ENCODE peak calls at places on chromosomes 1 and 21, in eight cellular contexts. One of them, this sample, is unnamed.

GRCh38 chr21:37658994-37659458 is 257.2 kb downstream of the KCNJ6 start:
- DNase-seq in transverse colon: no peak
- DNase-seq in tibial nerve: peak; percentile 49
- DNase-seq in HepG2: no peak
- DNase-seq in epithelial cell of esophagus: peak; percentile 93
- DNase-seq in heart left ventricle: no peak
- DNase-seq in adipocyte: peak; percentile 74
- DNase-seq in CD8-positive, alpha-beta memory T cell: no peak
- DNase-seq in this sample: peak; percentile 49

GRCh38 chr21:29080454-29080930 is 7.0 kb upstream of the CCT8 start:
- DNase-seq in HepG2: no peak
- DNase-seq in CD8-positive, alpha-beta memory T cell: peak; percentile 28
- DNase-seq in heart left ventricle: no peak
- DNase-seq in epithelial cell of esophagus: no peak
- DNase-seq in tibial nerve: no peak
- DNase-seq in transverse colon: no peak
- DNase-seq in adipocyte: no peak
- DNase-seq in this sample: no peak

GRCh38 chr1:203926025-203926540 is 64.7 kb downstream of the SNRPE start:
- DNase-seq in tibial nerve: no peak
- DNase-seq in HepG2: no peak
- DNase-seq in transverse colon: no peak
- DNase-seq in adipocyte: peak; percentile 40
- DNase-seq in CD8-positive, alpha-beta memory T cell: no peak
- DNase-seq in heart left ventricle: no peak
- DNase-seq in epithelial cell of esophagus: peak; percentile 63
- DNase-seq in this sample: no peak

GRCh38 chr1:16204634-16205332 is 7.7 kb downstream of the ARHGEF19 start:
- DNase-seq in heart left ventricle: no peak
- DNase-seq in HepG2: peak; percentile 54
- DNase-seq in CD8-positive, alpha-beta memory T cell: peak; percentile 43
- DNase-seq in transverse colon: peak; percentile 53
- DNase-seq in adipocyte: no peak
- DNase-seq in tibial nerve: no peak
- DNase-seq in epithelial cell of esophagus: peak; percentile 49
- DNase-seq in this sample: no peak

GRCh38 chr1:44359234-44359937 is 4.3 kb upstream of the ERI3 start:
- DNase-seq in heart left ventricle: no peak
- DNase-seq in transverse colon: no peak
- DNase-seq in epithelial cell of esophagus: peak; percentile 21
- DNase-seq in tibial nerve: no peak
- DNase-seq in CD8-positive, alpha-beta memory T cell: no peak
- DNase-seq in HepG2: no peak
- DNase-seq in adipocyte: no peak
- DNase-seq in this sample: no peak

GRCh38 chr21:46559291-46559983 is 45.4 kb downstream of the S100B start:
- DNase-seq in transverse colon: no peak
- DNase-seq in CD8-positive, alpha-beta memory T cell: peak; percentile 87
- DNase-seq in tibial nerve: no peak
- DNase-seq in HepG2: peak; percentile 41
- DNase-seq in epithelial cell of esophagus: no peak
- DNase-seq in adipocyte: no peak
- DNase-seq in heart left ventricle: no peak
- DNase-seq in this sample: no peak

GRCh38 chr1:27519341-27520258 is 29.6 kb upstream of the WASF2 start:
- DNase-seq in HepG2: no peak
- DNase-seq in transverse colon: peak; percentile 36
- DNase-seq in epithelial cell of esophagus: no peak
- DNase-seq in adipocyte: no peak
- DNase-seq in tibial nerve: no peak
- DNase-seq in CD8-positive, alpha-beta memory T cell: no peak
- DNase-seq in heart left ventricle: peak; percentile 64
- DNase-seq in this sample: no peak

GRCh38 chr1:59692591-59692990 is 122.2 kb upstream of the HOOK1 start:
- DNase-seq in tibial nerve: no peak
- DNase-seq in CD8-positive, alpha-beta memory T cell: no peak
- DNase-seq in adipocyte: peak; percentile 97
- DNase-seq in HepG2: no peak
- DNase-seq in epithelial cell of esophagus: no peak
- DNase-seq in heart left ventricle: no peak
- DNase-seq in transverse colon: no peak
- DNase-seq in this sample: peak; percentile 48

GRCh38 chr1:69123486-69123885 is 444.2 kb upstream of the LRRC7 start:
- DNase-seq in CD8-positive, alpha-beta memory T cell: no peak
- DNase-seq in HepG2: no peak
- DNase-seq in adipocyte: no peak
- DNase-seq in heart left ventricle: no peak
- DNase-seq in transverse colon: no peak
- DNase-seq in epithelial cell of esophagus: no peak
- DNase-seq in tibial nerve: no peak
- DNase-seq in this sample: no peak

GRCh38 chr1:111361761-111362160 is 65.8 kb downstream of the OVGP1 start:
- DNase-seq in adipocyte: no peak
- DNase-seq in epithelial cell of esophagus: no peak
- DNase-seq in HepG2: no peak
- DNase-seq in transverse colon: no peak
- DNase-seq in tibial nerve: no peak
- DNase-seq in heart left ventricle: no peak
- DNase-seq in CD8-positive, alpha-beta memory T cell: no peak
- DNase-seq in this sample: no peak

DNA sequence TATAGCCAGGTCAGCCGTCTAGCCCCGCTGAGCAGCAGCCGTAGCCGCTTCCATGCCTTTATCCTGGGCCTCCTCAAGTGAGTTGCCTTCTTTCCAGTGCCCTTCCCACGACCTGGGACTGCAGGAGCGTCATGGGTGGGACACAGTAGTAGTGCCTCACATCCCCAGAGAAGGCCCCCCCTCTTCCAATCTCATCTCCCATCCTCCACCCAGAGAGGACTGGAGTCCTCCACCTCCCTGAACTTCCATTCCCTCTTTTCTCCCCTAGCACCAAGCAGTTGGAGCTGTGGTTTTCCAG is 4.9 kb downstream of the RUSC1 start:
- DNase-seq in adipocyte: no peak
- DNase-seq in tibial nerve: no peak
- DNase-seq in epithelial cell of esophagus: no peak
- DNase-seq in CD8-positive, alpha-beta memory T cell: no peak
- DNase-seq in transverse colon: no peak
- DNase-seq in heart left ventricle: no peak
- DNase-seq in HepG2: no peak
- DNase-seq in this sample: no peak
- H3K4me3 ChIP-seq in adipocyte: peak overlapping the region; percentile 97
- H3K4me3 ChIP-seq in tibial nerve: no peak overlapping the region
- H3K4me3 ChIP-seq in epithelial cell of esophagus: peak overlapping the region; percentile 92
- H3K4me3 ChIP-seq in CD8-positive, alpha-beta memory T cell: no peak overlapping the region
- H3K4me3 ChIP-seq in transverse colon: peak overlapping the region; percentile 90
- H3K4me3 ChIP-seq in heart left ventricle: peak overlapping the region; percentile 93
- H3K4me3 ChIP-seq in HepG2: peak overlapping the region; percentile 81
- H3K4me3 ChIP-seq in this sample: peak overlapping the region; percentile 85

GRCh38 chr1:175220853-175221547 is 28.4 kb upstream of the KIAA0040 start:
- DNase-seq in epithelial cell of esophagus: peak; percentile 24
- DNase-seq in adipocyte: no peak
- DNase-seq in tibial nerve: no peak
- DNase-seq in HepG2: no peak
- DNase-seq in CD8-positive, alpha-beta memory T cell: no peak
- DNase-seq in transverse colon: no peak
- DNase-seq in heart left ventricle: no peak
- DNase-seq in this sample: no peak
- H3K4me3 ChIP-seq in epithelial cell of esophagus: no peak overlapping the region
- H3K4me3 ChIP-seq in adipocyte: no peak overlapping the region
- H3K4me3 ChIP-seq in tibial nerve: no peak overlapping the region
- H3K4me3 ChIP-seq in HepG2: no peak overlapping the region
- H3K4me3 ChIP-seq in CD8-positive, alpha-beta memory T cell: no peak overlapping the region
- H3K4me3 ChIP-seq in transverse colon: no peak overlapping the region
- H3K4me3 ChIP-seq in heart left ventricle: no peak overlapping the region
- H3K4me3 ChIP-seq in this sample: no peak overlapping the region

GRCh38 chr1:34779962-34780361 is 1.1 kb upstream of the GJB3 start:
- DNase-seq in HepG2: no peak
- DNase-seq in epithelial cell of esophagus: no peak
- DNase-seq in heart left ventricle: no peak
- DNase-seq in adipocyte: no peak
- DNase-seq in transverse colon: no peak
- DNase-seq in tibial nerve: no peak
- DNase-seq in CD8-positive, alpha-beta memory T cell: no peak
- DNase-seq in this sample: no peak

GRCh38 chr1:34779526-34779925 is 1.5 kb upstream of the GJB3 start:
- DNase-seq in HepG2: no peak
- DNase-seq in heart left ventricle: no peak
- DNase-seq in epithelial cell of esophagus: peak; percentile 96
- DNase-seq in transverse colon: no peak
- DNase-seq in tibial nerve: no peak
- DNase-seq in adipocyte: no peak
- DNase-seq in CD8-positive, alpha-beta memory T cell: no peak
- DNase-seq in this sample: no peak

GRCh38 chr1:34781071-34781843 is at the start of gene GJB3:
- DNase-seq in HepG2: no peak
- DNase-seq in adipocyte: peak; percentile 37
- DNase-seq in CD8-positive, alpha-beta memory T cell: no peak
- DNase-seq in transverse colon: peak; percentile 47
- DNase-seq in heart left ventricle: no peak
- DNase-seq in tibial nerve: no peak
- DNase-seq in epithelial cell of esophagus: peak; percentile 77
- DNase-seq in this sample: no peak

GRCh38 chr1:34780528-34780927 is 486 bp upstream of the GJB3 start:
- DNase-seq in epithelial cell of esophagus: peak; percentile 60
- DNase-seq in HepG2: no peak
- DNase-seq in heart left ventricle: no peak
- DNase-seq in tibial nerve: no peak
- DNase-seq in adipocyte: no peak
- DNase-seq in CD8-positive, alpha-beta memory T cell: no peak
- DNase-seq in transverse colon: no peak
- DNase-seq in this sample: no peak

GRCh38 chr1:34781844-34782391 is 904 bp downstream of the GJB3 start:
- DNase-seq in transverse colon: peak; percentile 74
- DNase-seq in tibial nerve: no peak
- DNase-seq in CD8-positive, alpha-beta memory T cell: no peak
- DNase-seq in adipocyte: no peak
- DNase-seq in epithelial cell of esophagus: peak; percentile 87
- DNase-seq in heart left ventricle: no peak
- DNase-seq in HepG2: no peak
- DNase-seq in this sample: no peak
- H3K4me3 ChIP-seq in transverse colon: peak overlapping the region; percentile 26
- H3K4me3 ChIP-seq in tibial nerve: peak overlapping the region; percentile 20
- H3K4me3 ChIP-seq in CD8-positive, alpha-beta memory T cell: no peak overlapping the region
- H3K4me3 ChIP-seq in adipocyte: no peak overlapping the region
- H3K4me3 ChIP-seq in epithelial cell of esophagus: peak overlapping the region; percentile 81
- H3K4me3 ChIP-seq in heart left ventricle: peak overlapping the region; percentile 16
- H3K4me3 ChIP-seq in HepG2: no peak overlapping the region
- H3K4me3 ChIP-seq in this sample: no peak overlapping the region

GRCh38 chr1:226220473-226221189 is 2.8 kb upstream of the MIXL1 start:
- DNase-seq in HepG2: no peak
- DNase-seq in heart left ventricle: no peak
- DNase-seq in epithelial cell of esophagus: no peak
- DNase-seq in tibial nerve: no peak
- DNase-seq in CD8-positive, alpha-beta memory T cell: no peak
- DNase-seq in adipocyte: no peak
- DNase-seq in transverse colon: no peak
- DNase-seq in this sample: no peak

GRCh38 chr1:226226601-226227000 is 3.1 kb downstream of the MIXL1 start:
- DNase-seq in epithelial cell of esophagus: no peak
- DNase-seq in CD8-positive, alpha-beta memory T cell: no peak
- DNase-seq in heart left ventricle: no peak
- DNase-seq in HepG2: no peak
- DNase-seq in adipocyte: no peak
- DNase-seq in transverse colon: no peak
- DNase-seq in tibial nerve: no peak
- DNase-seq in this sample: no peak

GRCh38 chr1:226222686-226223085 is 778 bp upstream of the MIXL1 start:
- DNase-seq in CD8-positive, alpha-beta memory T cell: no peak
- DNase-seq in tibial nerve: no peak
- DNase-seq in heart left ventricle: no peak
- DNase-seq in adipocyte: no peak
- DNase-seq in HepG2: no peak
- DNase-seq in epithelial cell of esophagus: no peak
- DNase-seq in transverse colon: no peak
- DNase-seq in this sample: no peak

GRCh38 chr1:226223786-226224244 is 351 bp downstream of the MIXL1 start:
- DNase-seq in CD8-positive, alpha-beta memory T cell: peak; percentile 12
- DNase-seq in heart left ventricle: no peak
- DNase-seq in tibial nerve: no peak
- DNase-seq in epithelial cell of esophagus: peak; percentile 35
- DNase-seq in transverse colon: peak; percentile 60
- DNase-seq in HepG2: no peak
- DNase-seq in adipocyte: peak; percentile 14
- DNase-seq in this sample: no peak

DNA sequence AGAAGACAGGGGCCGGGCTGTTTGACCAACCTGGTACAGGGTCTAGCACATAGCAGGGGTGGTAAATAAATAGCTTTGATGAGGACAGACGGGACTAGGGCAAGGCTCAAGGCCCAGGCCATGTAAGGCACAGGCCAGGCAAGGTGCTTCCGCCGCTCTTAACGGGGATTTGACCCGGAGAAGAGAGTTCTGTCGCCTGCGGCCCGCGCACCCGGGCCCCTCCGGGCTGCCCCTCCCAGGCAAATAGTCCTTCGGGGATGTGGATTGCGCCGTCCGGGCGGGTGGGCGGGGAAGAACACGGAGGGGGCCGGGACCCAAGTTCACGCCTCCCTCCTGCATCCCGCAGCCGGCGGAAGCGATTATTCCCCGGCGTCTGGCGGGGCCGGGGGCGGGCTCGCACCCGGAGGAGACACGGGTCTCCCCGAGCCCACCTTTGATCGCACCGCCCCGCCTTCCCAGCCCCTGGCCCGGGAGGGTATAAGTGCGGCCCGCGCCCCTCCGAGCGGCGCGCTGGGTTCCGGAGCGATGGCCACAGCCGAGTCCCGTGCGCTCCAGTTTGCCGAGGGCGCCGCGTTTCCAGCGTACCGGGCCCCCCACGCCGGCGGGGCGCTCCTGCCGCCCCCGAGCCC is at the start of gene MIXL1:
- DNase-seq in heart left ventricle: no peak
- DNase-seq in CD8-positive, alpha-beta memory T cell: no peak
- DNase-seq in HepG2: peak; percentile 89
- DNase-seq in adipocyte: peak; percentile 31
- DNase-seq in transverse colon: peak; percentile 11
- DNase-seq in tibial nerve: no peak
- DNase-seq in epithelial cell of esophagus: no peak
- DNase-seq in this sample: no peak
- H3K4me3 ChIP-seq in heart left ventricle: peak within 1 kb of the TSS; percentile 48
- H3K4me3 ChIP-seq in CD8-positive, alpha-beta memory T cell: peak within 1 kb of the TSS; percentile 49
- H3K4me3 ChIP-seq in HepG2: peak within 1 kb of the TSS; percentile 90
- H3K4me3 ChIP-seq in adipocyte: peak within 1 kb of the TSS; percentile 66
- H3K4me3 ChIP-seq in transverse colon: peak within 1 kb of the TSS; percentile 35
- H3K4me3 ChIP-seq in tibial nerve: no peak within 1 kb of the TSS
- H3K4me3 ChIP-seq in epithelial cell of esophagus: peak within 1 kb of the TSS; percentile 41
- H3K4me3 ChIP-seq in this sample: peak within 1 kb of the TSS; percentile 49

This sample was measured in astrocyte of the cerebellum.